ENCODE peak calls at places on chromosomes 6 and 20, in six cellular contexts. B, F, Z, C, V and X are unnamed samples.

GRCh38 chr20:63347950-63348827 is 13.0 kb downstream of the CHRNA4 start:
- DNase-seq in B (no peak), F (no peak), Z (no peak), C (no peak), V (no peak), X (no peak)

GRCh38 chr20:50320910-50321796 is 130.5 kb downstream of the CEBPB start:
- DNase-seq in B (peak; percentile 98), F (peak; percentile 62), Z (peak; percentile 80), C (peak; percentile 96), V (peak; percentile 89), X (no peak)

GRCh38 chr20:47926731-47927130 is 141.4 kb upstream of the SULF2 start:
- DNase-seq in B (no peak), F (no peak), Z (no peak), C (no peak), V (no peak), X (no peak)

GRCh38 chr6:139296927-139297326 is 5.1 kb upstream of the TXLNB start:
- DNase-seq in B (peak; percentile 66), F (no peak), Z (no peak), C (peak; percentile 56), V (no peak), X (no peak)

GRCh38 chr6:74015427-74015826 is 319.4 kb downstream of the CD109 start:
- DNase-seq in B (no peak), F (no peak), Z (no peak), C (no peak), V (no peak), X (no peak)

GRCh38 chr20:10387686-10388085 is 46.3 kb downstream of the MKKS start:
- DNase-seq in B (no peak), F (no peak), Z (no peak), C (no peak), V (no peak), X (no peak)

GRCh38 chr20:55424446-55424845 is 580.9 kb downstream of the CBLN4 start:
- DNase-seq in B (no peak), F (no peak), Z (no peak), C (no peak), V (no peak), X (no peak)

GRCh38 chr20:34066476-34067090 is 45.5 kb downstream of the EIF2S2 start:
- DNase-seq in B (peak; percentile 39), F (no peak), Z (no peak), C (no peak), V (no peak), X (no peak)

GRCh38 chr20:45919951-45920794 is 8.2 kb upstream of the PLTP start:
- DNase-seq in B (no peak), F (no peak), Z (no peak), C (no peak), V (no peak), X (no peak)

GRCh38 chr6:62393608-62394007 is 107.6 kb upstream of the KHDRBS2 start:
- DNase-seq in B (no peak), F (no peak), Z (no peak), C (no peak), V (no peak), X (no peak)
- TF ChIP-seq CTCF in B (no peak), F (no peak), Z (no peak), C (no peak), V (no peak), X (no peak)

GRCh38 chr20:36405255-36405654 is 99.1 kb downstream of the DLGAP4 start:
- DNase-seq in B (no peak), F (no peak), Z (no peak), C (no peak), V (no peak), X (no peak)

GRCh38 chr20:36404435-36404978 is 98.4 kb downstream of the DLGAP4 start:
- DNase-seq in B (no peak), F (no peak), Z (no peak), C (no peak), V (no peak), X (no peak)

GRCh38 chr20:36402708-36403107 is 96.6 kb downstream of the DLGAP4 start:
- DNase-seq in B (no peak), F (no peak), Z (no peak), C (no peak), V (no peak), X (no peak)

GRCh38 chr20:36408219-36408618 is 102.1 kb downstream of the DLGAP4 start:
- DNase-seq in B (peak; percentile 74), F (no peak), Z (no peak), C (no peak), V (peak; percentile 37), X (no peak)

GRCh38 chr20:36407196-36407733 is 101.1 kb downstream of the DLGAP4 start:
- DNase-seq in B (peak; percentile 7), F (no peak), Z (no peak), C (no peak), V (no peak), X (no peak)
- TF ChIP-seq CTCF in B (no peak), F (no peak), Z (no peak), C (no peak), V (no peak), X (no peak)

GRCh38 chr6:21883528-21883927 is 290.0 kb downstream of the SOX4 start:
- DNase-seq in B (no peak), F (no peak), Z (no peak), C (no peak), V (no peak), X (no peak)

GRCh38 chr6:21886601-21887091 is 293.1 kb downstream of the SOX4 start:
- DNase-seq in B (peak; percentile 33), F (no peak), Z (no peak), C (peak; percentile 95), V (no peak), X (no peak)

GRCh38 chr6:21883929-21884328 is 290.4 kb downstream of the SOX4 start:
- DNase-seq in B (no peak), F (no peak), Z (no peak), C (no peak), V (no peak), X (no peak)

GRCh38 chr6:21885532-21886089 is 292.1 kb downstream of the SOX4 start:
- DNase-seq in B (peak; percentile 20), F (no peak), Z (peak; percentile 57), C (peak; percentile 79), V (peak; percentile 20), X (no peak)

GRCh38 chr6:21885101-21885500 is 291.6 kb downstream of the SOX4 start:
- DNase-seq in B (no peak), F (no peak), Z (no peak), C (no peak), V (no peak), X (no peak)
- TF ChIP-seq CTCF in B (no peak), F (no peak), Z (no peak), C (no peak), V (no peak), X (no peak)

DNA sequence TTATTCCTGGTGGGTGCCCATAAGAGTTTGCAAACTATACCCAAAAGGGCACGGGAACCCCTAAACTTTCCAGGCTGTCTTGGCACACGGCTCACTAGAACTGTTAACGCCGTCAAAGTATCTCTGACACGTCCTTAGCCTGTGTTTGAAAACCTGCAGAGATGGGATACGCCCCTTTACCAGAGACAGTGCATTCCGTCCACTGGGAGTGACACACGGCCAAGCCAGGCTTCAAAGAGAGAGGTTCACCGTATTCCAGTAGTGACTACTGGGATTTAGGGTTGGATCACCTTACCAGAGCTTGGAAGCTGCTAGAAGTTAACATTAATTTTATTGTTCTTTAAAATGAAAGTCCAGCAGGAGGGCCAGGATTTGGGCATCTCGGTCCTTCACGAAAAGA is 94.9 kb downstream of the THBS2 start:
- DNase-seq in B (no peak), F (no peak), Z (no peak), C (no peak), V (no peak), X (no peak)
- TF ChIP-seq CTCF in B (no peak), F (no peak), Z (peak; percentile 31), C (no peak), V (no peak), X (no peak)

GRCh38 chr20:8194721-8195120 is 62.7 kb downstream of the PLCB1 start:
- DNase-seq in B (no peak), F (no peak), Z (no peak), C (no peak), V (no peak), X (no peak)
- TF ChIP-seq CTCF in B (no peak), F (no peak), Z (no peak), C (no peak), V (no peak), X (no peak)

GRCh38 chr6:21352131-21352530 is 241.4 kb upstream of the SOX4 start:
- DNase-seq in B (no peak), F (no peak), Z (no peak), C (no peak), V (no peak), X (no peak)

GRCh38 chr6:21349834-21350233 is 243.7 kb upstream of the SOX4 start:
- DNase-seq in B (no peak), F (no peak), Z (no peak), C (no peak), V (no peak), X (no peak)

GRCh38 chr6:21350917-21351316 is 242.6 kb upstream of the SOX4 start:
- DNase-seq in B (no peak), F (no peak), Z (no peak), C (no peak), V (no peak), X (no peak)

GRCh38 chr6:21348462-21349195 is 244.9 kb upstream of the SOX4 start:
- DNase-seq in B (peak; percentile 68), F (no peak), Z (peak; percentile 23), C (peak; percentile 65), V (no peak), X (no peak)
- TF ChIP-seq CTCF in B (no peak), F (no peak), Z (no peak), C (no peak), V (no peak), X (no peak)

DNA sequence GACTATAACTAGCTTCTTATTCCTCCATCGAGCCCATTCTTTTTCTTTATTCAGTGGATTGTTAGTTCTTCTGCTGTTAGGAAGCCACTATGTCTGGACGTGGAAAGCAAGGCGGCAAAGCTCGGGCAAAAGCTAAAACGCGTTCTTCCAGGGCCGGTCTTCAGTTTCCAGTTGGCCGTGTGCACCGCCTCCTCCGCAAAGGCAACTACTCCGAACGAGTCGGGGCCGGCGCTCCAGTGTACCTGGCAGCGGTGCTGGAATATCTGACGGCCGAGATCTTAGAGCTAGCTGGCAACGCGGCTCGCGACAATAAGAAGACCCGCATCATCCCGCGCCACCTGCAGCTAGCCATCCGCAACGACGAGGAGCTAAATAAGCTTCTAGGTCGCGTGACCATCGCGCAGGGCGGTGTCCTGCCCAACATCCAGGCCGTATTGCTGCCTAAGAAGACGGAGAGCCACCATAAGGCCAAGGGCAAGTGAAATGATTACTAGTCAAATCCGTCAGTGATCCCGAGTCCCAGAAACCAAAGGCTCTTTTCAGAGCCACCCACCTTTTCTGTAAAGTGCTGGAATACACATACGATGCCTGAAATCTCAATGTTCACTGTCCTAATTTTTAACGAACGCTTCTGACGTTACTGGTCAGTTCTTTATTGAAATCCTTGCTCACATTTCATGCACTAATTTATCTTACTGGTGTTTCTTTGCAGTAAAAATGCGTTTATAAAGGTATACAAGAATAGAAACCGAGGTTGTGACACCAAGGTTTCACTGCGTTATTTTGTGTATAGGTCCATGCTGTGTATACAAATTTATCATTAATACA is 129.9 kb downstream of the HFE start:
- DNase-seq in B (no peak), F (peak; percentile 91), Z (no peak), C (no peak), V (peak; percentile 74), X (no peak)
- TF ChIP-seq CTCF in B (peak; percentile 35), F (peak; percentile 61), Z (peak; percentile 44), C (peak; percentile 20), V (no peak), X (no peak)

DNA sequence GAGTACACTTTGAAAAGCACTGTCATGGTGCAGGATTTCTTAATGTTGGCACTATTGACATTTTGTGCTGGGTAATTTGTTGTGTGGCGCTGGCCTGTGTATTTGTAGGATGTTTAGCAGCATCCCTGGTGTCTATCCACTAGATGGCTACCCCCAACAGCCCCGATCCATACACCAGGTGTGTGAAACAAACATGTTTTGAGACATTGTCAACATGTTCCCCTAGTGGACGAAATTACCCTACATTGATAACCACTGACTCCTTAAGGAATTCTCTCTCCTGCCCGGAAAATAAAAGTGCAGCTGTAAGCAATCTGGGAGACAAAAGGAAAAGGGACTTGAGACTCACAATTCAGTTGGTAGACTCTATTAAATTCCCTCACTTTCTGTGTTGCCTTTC is 52.6 kb upstream of the TMEM200A start:
- DNase-seq in B (no peak), F (no peak), Z (no peak), C (no peak), V (no peak), X (no peak)
- TF ChIP-seq CTCF in B (peak; percentile 21), F (no peak), Z (peak; percentile 14), C (no peak), V (no peak), X (no peak)